ENCODE peak calls at places on chromosomes 2 and 18, in five cellular contexts. One of them, this sample, is unnamed.

GRCh38 chr2:44579136-44579836 is 217.5 kb downstream of the CAMKMT start:
- DNase-seq in IMR-90: no peak
- DNase-seq in uterus: no peak
- DNase-seq in right lobe of liver: no peak
- DNase-seq in adrenal gland: no peak
- DNase-seq in this sample: no peak

GRCh38 chr2:149611100-149611820 is 23.7 kb upstream of the MMADHC start:
- DNase-seq in IMR-90: no peak
- DNase-seq in uterus: no peak
- DNase-seq in right lobe of liver: no peak
- DNase-seq in adrenal gland: no peak
- DNase-seq in this sample: no peak

GRCh38 chr2:39542523-39542922 is 105.4 kb upstream of the MAP4K3 start:
- DNase-seq in IMR-90: no peak
- DNase-seq in uterus: no peak
- DNase-seq in right lobe of liver: no peak
- DNase-seq in adrenal gland: no peak
- DNase-seq in this sample: no peak

GRCh38 chr2:127066942-127067341 is 40.0 kb downstream of the BIN1 start:
- DNase-seq in IMR-90: peak; percentile 23
- DNase-seq in uterus: peak; percentile 84
- DNase-seq in right lobe of liver: no peak
- DNase-seq in adrenal gland: peak; percentile 68
- DNase-seq in this sample: peak; percentile 66

GRCh38 chr18:21629089-21629832 is 17.1 kb downstream of the SNRPD1 start:
- DNase-seq in IMR-90: no peak
- DNase-seq in uterus: no peak
- DNase-seq in right lobe of liver: no peak
- DNase-seq in adrenal gland: no peak
- DNase-seq in this sample: no peak

GRCh38 chr2:68099260-68099659 is 36.5 kb upstream of the C1D start:
- DNase-seq in IMR-90: no peak
- DNase-seq in uterus: no peak
- DNase-seq in right lobe of liver: no peak
- DNase-seq in adrenal gland: no peak
- DNase-seq in this sample: no peak

GRCh38 chr2:97992836-97993825 is 2.6 kb downstream of the TMEM131 start:
- DNase-seq in IMR-90: peak; percentile 15
- DNase-seq in uterus: no peak
- DNase-seq in right lobe of liver: no peak
- DNase-seq in adrenal gland: no peak
- DNase-seq in this sample: no peak

GRCh38 chr18:8615397-8616025 is 6.3 kb downstream of the RAB12 start:
- DNase-seq in IMR-90: peak; percentile 97
- DNase-seq in uterus: peak; percentile 64
- DNase-seq in right lobe of liver: no peak
- DNase-seq in adrenal gland: peak; percentile 70
- DNase-seq in this sample: no peak

GRCh38 chr2:74552914-74553811 is 579 bp downstream of the LOXL3 start:
- DNase-seq in IMR-90: no peak
- DNase-seq in uterus: no peak
- DNase-seq in right lobe of liver: no peak
- DNase-seq in adrenal gland: peak; percentile 76
- DNase-seq in this sample: no peak

GRCh38 chr18:67672142-67672541 is 155.6 kb upstream of the DSEL start:
- DNase-seq in IMR-90: peak; percentile 23
- DNase-seq in uterus: no peak
- DNase-seq in right lobe of liver: no peak
- DNase-seq in adrenal gland: no peak
- DNase-seq in this sample: no peak

GRCh38 chr2:132560562-132560961 is 109.4 kb downstream of the LYPD1 start:
- DNase-seq in IMR-90: no peak
- DNase-seq in uterus: no peak
- DNase-seq in right lobe of liver: peak; percentile 74
- DNase-seq in adrenal gland: no peak
- DNase-seq in this sample: no peak

GRCh38 chr18:55096261-55097026 is 137.2 kb upstream of the CCDC68 start:
- DNase-seq in IMR-90: peak; percentile 72
- DNase-seq in uterus: peak; percentile 34
- DNase-seq in right lobe of liver: no peak
- DNase-seq in adrenal gland: peak; percentile 85
- DNase-seq in this sample: peak; percentile 53

GRCh38 chr2:73593676-73594075 is 48.5 kb downstream of the NAT8 start:
- DNase-seq in IMR-90: peak; percentile 13
- DNase-seq in uterus: no peak
- DNase-seq in right lobe of liver: no peak
- DNase-seq in adrenal gland: no peak
- DNase-seq in this sample: no peak

GRCh38 chr2:71544919-71545571 is 91.7 kb downstream of the DYSF start:
- DNase-seq in IMR-90: no peak
- DNase-seq in uterus: no peak
- DNase-seq in right lobe of liver: peak; percentile 3
- DNase-seq in adrenal gland: peak; percentile 61
- DNase-seq in this sample: peak; percentile 14

GRCh38 chr2:96762529-96763253 is 2.0 kb downstream of the CNNM4 start:
- DNase-seq in IMR-90: no peak
- DNase-seq in uterus: peak; percentile 35
- DNase-seq in right lobe of liver: no peak
- DNase-seq in adrenal gland: no peak
- DNase-seq in this sample: no peak

GRCh38 chr2:160144278-160144990 is 55.6 kb downstream of the ITGB6 start:
- DNase-seq in IMR-90: no peak
- DNase-seq in uterus: no peak
- DNase-seq in right lobe of liver: no peak
- DNase-seq in adrenal gland: no peak
- DNase-seq in this sample: no peak

GRCh38 chr2:121539722-121540469 is 9.2 kb downstream of the RNU4ATAC start:
- DNase-seq in IMR-90: peak; percentile 32
- DNase-seq in uterus: no peak
- DNase-seq in right lobe of liver: no peak
- DNase-seq in adrenal gland: no peak
- DNase-seq in this sample: no peak

GRCh38 chr2:217270089-217270800 is 410.4 kb upstream of the TNP1 start:
- DNase-seq in IMR-90: no peak
- DNase-seq in uterus: no peak
- DNase-seq in right lobe of liver: no peak
- DNase-seq in adrenal gland: no peak
- DNase-seq in this sample: no peak

GRCh38 chr2:74860521-74860920 is 26.6 kb downstream of the HK2 start:
- DNase-seq in IMR-90: peak; percentile 46
- DNase-seq in uterus: no peak
- DNase-seq in right lobe of liver: no peak
- DNase-seq in adrenal gland: no peak
- DNase-seq in this sample: no peak

GRCh38 chr2:60468390-60469085 is 84.9 kb downstream of the BCL11A start:
- DNase-seq in IMR-90: peak; percentile 57
- DNase-seq in uterus: no peak
- DNase-seq in right lobe of liver: no peak
- DNase-seq in adrenal gland: no peak
- DNase-seq in this sample: no peak

GRCh38 chr18:76620326-76620813 is 125.3 kb upstream of the ZNF516 start:
- DNase-seq in IMR-90: peak; percentile 77
- DNase-seq in uterus: peak; percentile 85
- DNase-seq in right lobe of liver: peak; percentile 47
- DNase-seq in adrenal gland: peak; percentile 90
- DNase-seq in this sample: peak; percentile 76

GRCh38 chr18:32910694-32911296 is 138.0 kb upstream of the KLHL14 start:
- DNase-seq in IMR-90: no peak
- DNase-seq in uterus: no peak
- DNase-seq in right lobe of liver: no peak
- DNase-seq in adrenal gland: no peak
- DNase-seq in this sample: no peak

GRCh38 chr18:22186484-22186971 is 17.1 kb downstream of the GATA6 start:
- DNase-seq in IMR-90: no peak
- DNase-seq in uterus: no peak
- DNase-seq in right lobe of liver: no peak
- DNase-seq in adrenal gland: peak; percentile 70
- DNase-seq in this sample: no peak

GRCh38 chr2:42202299-42203008 is 33.3 kb downstream of the EML4 start:
- DNase-seq in IMR-90: peak; percentile 66
- DNase-seq in uterus: no peak
- DNase-seq in right lobe of liver: no peak
- DNase-seq in adrenal gland: no peak
- DNase-seq in this sample: no peak

GRCh38 chr2:118833716-118834439 is 13.6 kb downstream of the EN1 start:
- DNase-seq in IMR-90: no peak
- DNase-seq in uterus: no peak
- DNase-seq in right lobe of liver: no peak
- DNase-seq in adrenal gland: no peak
- DNase-seq in this sample: no peak

GRCh38 chr2:120552079-120552478 is 183.6 kb upstream of the GLI2 start:
- DNase-seq in IMR-90: no peak
- DNase-seq in uterus: no peak
- DNase-seq in right lobe of liver: no peak
- DNase-seq in adrenal gland: no peak
- DNase-seq in this sample: no peak

GRCh38 chr2:68730828-68731227 is 3.8 kb upstream of the ARHGAP25 start:
- DNase-seq in IMR-90: peak; percentile 89
- DNase-seq in uterus: no peak
- DNase-seq in right lobe of liver: no peak
- DNase-seq in adrenal gland: no peak
- DNase-seq in this sample: no peak

GRCh38 chr2:235618039-235618438 is 124.2 kb downstream of the AGAP1 start:
- DNase-seq in IMR-90: peak; percentile 89
- DNase-seq in uterus: no peak
- DNase-seq in right lobe of liver: no peak
- DNase-seq in adrenal gland: no peak
- DNase-seq in this sample: no peak

GRCh38 chr18:35201502-35201901 is 39.3 kb upstream of the ZNF397 start:
- DNase-seq in IMR-90: no peak
- DNase-seq in uterus: no peak
- DNase-seq in right lobe of liver: no peak
- DNase-seq in adrenal gland: no peak
- DNase-seq in this sample: no peak

GRCh38 chr2:3413642-3414041 is 34.1 kb downstream of the TRAPPC12 start:
- DNase-seq in IMR-90: no peak
- DNase-seq in uterus: no peak
- DNase-seq in right lobe of liver: no peak
- DNase-seq in adrenal gland: no peak
- DNase-seq in this sample: no peak

GRCh38 chr2:160109939-160110673 is 47.7 kb upstream of the PLA2R1 start:
- DNase-seq in IMR-90: peak; percentile 80
- DNase-seq in uterus: peak; percentile 75
- DNase-seq in right lobe of liver: peak; percentile 41
- DNase-seq in adrenal gland: peak; percentile 82
- DNase-seq in this sample: peak; percentile 67

GRCh38 chr2:105546623-105546964 is 147.7 kb upstream of the FHL2 start:
- DNase-seq in IMR-90: no peak
- DNase-seq in uterus: no peak
- DNase-seq in right lobe of liver: no peak
- DNase-seq in adrenal gland: peak; percentile 48
- DNase-seq in this sample: no peak

GRCh38 chr18:51857989-51858388 is 482.0 kb upstream of the DCC start:
- DNase-seq in IMR-90: no peak
- DNase-seq in uterus: no peak
- DNase-seq in right lobe of liver: no peak
- DNase-seq in adrenal gland: no peak
- DNase-seq in this sample: no peak

GRCh38 chr2:172012688-172013358 is 13.1 kb downstream of the METAP1D start:
- DNase-seq in IMR-90: no peak
- DNase-seq in uterus: no peak
- DNase-seq in right lobe of liver: no peak
- DNase-seq in adrenal gland: no peak
- DNase-seq in this sample: no peak

DNA sequence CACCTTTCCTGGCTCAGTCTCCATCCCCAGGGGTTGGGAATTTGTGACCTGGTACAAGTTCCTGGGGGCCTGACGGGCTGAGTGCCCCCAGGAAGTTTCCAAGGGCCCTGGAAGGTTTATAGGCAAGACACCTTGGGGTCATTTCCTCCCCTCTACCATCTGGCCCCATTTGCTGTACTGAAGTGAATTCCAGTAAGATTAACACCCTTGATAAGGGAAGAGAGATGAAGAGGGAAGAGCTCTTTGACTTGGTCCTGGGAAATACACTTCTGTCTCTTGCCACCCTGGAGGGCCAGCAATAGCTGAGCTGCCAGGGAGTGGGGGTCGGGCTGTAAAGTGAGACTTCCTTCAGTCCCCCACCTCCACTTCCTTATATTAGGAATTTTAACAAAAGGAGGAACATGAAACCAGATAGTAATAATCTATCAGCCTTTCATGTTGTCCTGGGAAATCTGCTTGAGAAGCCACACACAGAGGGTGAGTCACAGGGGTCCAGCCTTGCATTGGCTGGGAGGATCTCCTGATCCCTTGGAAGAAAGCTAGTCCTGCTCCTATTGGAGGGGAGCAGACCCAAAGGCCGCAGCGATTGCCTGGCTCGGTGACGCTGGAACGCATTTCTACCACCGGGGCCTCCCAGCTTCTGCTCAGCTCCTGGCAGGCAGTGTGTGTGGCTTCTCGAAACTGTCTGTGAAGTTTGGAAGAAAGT is 87.4 kb downstream of the ACAA2 start:
- DNase-seq in IMR-90: peak; percentile 98
- DNase-seq in uterus: peak; percentile 56
- DNase-seq in right lobe of liver: peak; percentile 61
- DNase-seq in adrenal gland: peak; percentile 67
- DNase-seq in this sample: peak; percentile 60
- H3K27ac ChIP-seq in IMR-90: peak overlapping the region; percentile 77
- H3K27ac ChIP-seq in uterus: no peak overlapping the region
- H3K27ac ChIP-seq in right lobe of liver: no peak overlapping the region
- H3K27ac ChIP-seq in adrenal gland: no peak overlapping the region
- H3K27ac ChIP-seq in this sample: no peak overlapping the region

GRCh38 chr2:18167871-18168270 is 289.4 kb downstream of the KCNS3 start:
- DNase-seq in IMR-90: no peak
- DNase-seq in uterus: no peak
- DNase-seq in right lobe of liver: no peak
- DNase-seq in adrenal gland: no peak
- DNase-seq in this sample: no peak
- H3K4me1 ChIP-seq in IMR-90: no peaks in the 10 kb centered on the region
- H3K4me1 ChIP-seq in uterus: no peaks in the 10 kb centered on the region
- H3K4me1 ChIP-seq in right lobe of liver: no peaks in the 10 kb centered on the region
- H3K4me1 ChIP-seq in adrenal gland: no peaks in the 10 kb centered on the region
- H3K4me1 ChIP-seq in this sample: no peaks in the 10 kb centered on the region

GRCh38 chr2:102033028-102033749 is 41.4 kb downstream of the IL1R2 start:
- DNase-seq in IMR-90: peak; percentile 79
- DNase-seq in uterus: peak; percentile 38
- DNase-seq in right lobe of liver: peak; percentile 54
- DNase-seq in adrenal gland: peak; percentile 67
- DNase-seq in this sample: peak; percentile 60
- TF ChIP-seq POLR2A in IMR-90: no peak
- TF ChIP-seq POLR2A in uterus: no peak
- TF ChIP-seq POLR2A in right lobe of liver: peak; percentile 18
- TF ChIP-seq POLR2A in adrenal gland: no peak
- TF ChIP-seq POLR2A in this sample: no peak

GRCh38 chr2:134665729-134666506 is 52.9 kb downstream of the TMEM163 start:
- DNase-seq in IMR-90: no peak
- DNase-seq in uterus: no peak
- DNase-seq in right lobe of liver: no peak
- DNase-seq in adrenal gland: no peak
- DNase-seq in this sample: no peak
- H3K27ac ChIP-seq in IMR-90: no peak overlapping the region
- H3K27ac ChIP-seq in uterus: no peak overlapping the region
- H3K27ac ChIP-seq in right lobe of liver: no peak overlapping the region
- H3K27ac ChIP-seq in adrenal gland: no peak overlapping the region
- H3K27ac ChIP-seq in this sample: no peak overlapping the region

This sample was measured in tibial nerve.